ENCODE peak calls at places on chromosomes 4 and X, in six cellular contexts. K, M, O, C, U and G are unnamed samples. For H3K4me1, the result is how much of the 10 kb centered on the place peaks cover.

GRCh38 chrX:22147942-22148341 is 115.8 kb downstream of the PHEX start:
- DNase-seq in C (no peak), K (no peak), U (no peak), O (no peak), M (no peak), G (no peak)

GRCh38 chr4:39365360-39365759 is 802 bp downstream of the RFC1 start:
- DNase-seq in K (no peak), U (no peak), M (no peak), O (no peak), C (no peak), G (no peak)

GRCh38 chrX:103687696-103688191 is 1.2 kb upstream of the MORF4L2 start:
- DNase-seq in M (peak), C (peak), O (peak), K (peak), U (peak), G (peak)

GRCh38 chr4:22869235-22869634 is 176.5 kb downstream of the GBA3 start:
- DNase-seq in U (peak), M (no peak), C (no peak), O (no peak), K (no peak), G (no peak)

GRCh38 chrX:11470231-11470630 is 177.0 kb downstream of the AMELX start:
- DNase-seq in U (no peak), C (no peak), K (no peak), M (no peak), O (no peak), G (no peak)

GRCh38 chrX:45794323-45794994 is 593.8 kb upstream of the DIPK2B start:
- DNase-seq in K (no peak), O (no peak), M (no peak), C (no peak), U (no peak), G (no peak)

GRCh38 chrX:3733043-3733430 is 19.6 kb upstream of the PRKX start:
- DNase-seq in M (no peak), C (no peak), O (no peak), U (no peak), K (no peak), G (no peak)

GRCh38 chr4:182554736-182555135 is 311.5 kb downstream of the TENM3 start:
- DNase-seq in O (no peak), K (no peak), U (no peak), C (no peak), M (no peak), G (no peak)

GRCh38 chrX:46665232-46666162 is 91.9 kb downstream of the CHST7 start:
- DNase-seq in U (no peak), M (no peak), C (no peak), K (no peak), O (no peak), G (no peak)

GRCh38 chr4:8394806-8395205 is 45.7 kb downstream of the ACOX3 start:
- DNase-seq in K (no peak), O (no peak), C (no peak), U (no peak), M (no peak), G (no peak)

GRCh38 chr4:72858328-72858727 is 211.2 kb downstream of the COX18 start:
- DNase-seq in K (no peak), U (no peak), C (no peak), O (no peak), M (no peak), G (no peak)

GRCh38 chr4:88189881-88190585 is 31.6 kb upstream of the ABCG2 start:
- DNase-seq in M (no peak), C (peak), O (no peak), U (no peak), K (no peak), G (no peak)

GRCh38 chrX:26649534-26649933 is 433.6 kb downstream of the MAGEB5 start:
- DNase-seq in U (no peak), M (no peak), O (no peak), K (peak), C (no peak), G (no peak)

GRCh38 chrX:53695901-53696300 is 9.4 kb upstream of the HUWE1 start:
- DNase-seq in K (no peak), M (no peak), O (no peak), C (no peak), U (no peak), G (no peak)

GRCh38 chr4:48899950-48900349 is 6.6 kb downstream of the OCIAD2 start:
- DNase-seq in O (no peak), K (no peak), C (no peak), U (no peak), M (no peak), G (no peak)

GRCh38 chr4:104064650-104065577 is 345.1 kb upstream of the TACR3 start:
- DNase-seq in M (peak), K (peak), O (no peak), C (peak), U (peak), G (peak)

GRCh38 chrX:56248492-56248891 is 16.3 kb downstream of the KLF8 start:
- DNase-seq in O (peak), U (peak), K (peak), C (peak), M (peak), G (peak)

GRCh38 chrX:46792826-46793195 is 33.9 kb upstream of the SLC9A7 start:
- DNase-seq in M (no peak), C (no peak), O (no peak), U (no peak), K (no peak), G (no peak)

GRCh38 chr4:55948726-55949479 is at the start of gene CEP135:
- DNase-seq in M (peak), C (peak), O (peak), K (peak), U (peak), G (peak)

GRCh38 chr4:150579591-150580234 is 2.2 kb upstream of the MAB21L2 start:
- DNase-seq in C (no peak), U (peak), M (peak), K (no peak), O (peak), G (peak)

GRCh38 chrX:10892605-10893225 is 218.4 kb upstream of the HCCS start:
- DNase-seq in C (no peak), O (no peak), U (no peak), M (no peak), K (peak), G (no peak)

GRCh38 chr4:174284181-174284886 is 623 bp downstream of the CEP44 start:
- DNase-seq in O (no peak), M (no peak), K (peak), U (no peak), C (no peak), G (no peak)

GRCh38 chrX:40644821-40645358 is 2.5 kb downstream of the CXorf38 start:
- DNase-seq in K (peak), C (no peak), M (peak), O (peak), U (no peak), G (peak)

GRCh38 chrX:154719132-154719675 is 31.7 kb downstream of the GAB3 start:
- DNase-seq in O (no peak), C (no peak), M (no peak), U (no peak), K (no peak), G (no peak)

GRCh38 chrX:10101269-10101668 is 55.5 kb upstream of the CLCN4 start:
- DNase-seq in M (no peak), C (peak), U (no peak), O (no peak), K (no peak), G (no peak)

GRCh38 chrX:119624951-119625668 is 18.9 kb upstream of the NKRF start:
- DNase-seq in O (no peak), M (no peak), C (no peak), K (peak), U (no peak), G (no peak)

GRCh38 chr4:124526760-124527159 is 185.8 kb downstream of the ANKRD50 start:
- DNase-seq in C (no peak), U (no peak), M (no peak), K (no peak), O (no peak), G (no peak)

GRCh38 chr4:38310446-38311043 is 350.3 kb downstream of the PTTG2 start:
- DNase-seq in O (no peak), C (no peak), M (no peak), K (peak), U (peak), G (no peak)

GRCh38 chrX:11886745-11887144 is 128.7 kb downstream of the MSL3 start:
- DNase-seq in O (no peak), M (no peak), C (no peak), K (no peak), U (no peak), G (no peak)

GRCh38 chr4:47499705-47500104 is 14.6 kb downstream of the ATP10D start:
- DNase-seq in K (peak), U (no peak), O (no peak), C (no peak), M (no peak), G (no peak)

GRCh38 chr4:5366421-5366820 is 315.1 kb downstream of the STK32B start:
- DNase-seq in O (no peak), M (no peak), C (no peak), U (no peak), K (no peak), G (no peak)

GRCh38 chr4:95268819-95269565 is 279.8 kb downstream of the UNC5C start:
- DNase-seq in O (no peak), C (no peak), U (no peak), K (no peak), M (no peak), G (no peak)

GRCh38 chr4:1003271-1004070 is 8.0 kb upstream of the FGFRL1 start:
- DNase-seq in U (peak), O (no peak), M (no peak), K (no peak), C (no peak), G (no peak)

GRCh38 chr4:121155893-121156292 is 8.2 kb downstream of the TNIP3 start:
- DNase-seq in C (no peak), O (no peak), M (no peak), U (no peak), K (no peak), G (no peak)

GRCh38 chr4:102501176-102501634 is at the start of gene NFKB1:
- DNase-seq in C (no peak), K (peak), O (peak), U (no peak), M (peak), G (peak)

GRCh38 chr4:183110244-183110643 is 11.2 kb downstream of the WWC2 start:
- DNase-seq in K (no peak), M (no peak), O (no peak), C (no peak), U (no peak), G (no peak)

DNA sequence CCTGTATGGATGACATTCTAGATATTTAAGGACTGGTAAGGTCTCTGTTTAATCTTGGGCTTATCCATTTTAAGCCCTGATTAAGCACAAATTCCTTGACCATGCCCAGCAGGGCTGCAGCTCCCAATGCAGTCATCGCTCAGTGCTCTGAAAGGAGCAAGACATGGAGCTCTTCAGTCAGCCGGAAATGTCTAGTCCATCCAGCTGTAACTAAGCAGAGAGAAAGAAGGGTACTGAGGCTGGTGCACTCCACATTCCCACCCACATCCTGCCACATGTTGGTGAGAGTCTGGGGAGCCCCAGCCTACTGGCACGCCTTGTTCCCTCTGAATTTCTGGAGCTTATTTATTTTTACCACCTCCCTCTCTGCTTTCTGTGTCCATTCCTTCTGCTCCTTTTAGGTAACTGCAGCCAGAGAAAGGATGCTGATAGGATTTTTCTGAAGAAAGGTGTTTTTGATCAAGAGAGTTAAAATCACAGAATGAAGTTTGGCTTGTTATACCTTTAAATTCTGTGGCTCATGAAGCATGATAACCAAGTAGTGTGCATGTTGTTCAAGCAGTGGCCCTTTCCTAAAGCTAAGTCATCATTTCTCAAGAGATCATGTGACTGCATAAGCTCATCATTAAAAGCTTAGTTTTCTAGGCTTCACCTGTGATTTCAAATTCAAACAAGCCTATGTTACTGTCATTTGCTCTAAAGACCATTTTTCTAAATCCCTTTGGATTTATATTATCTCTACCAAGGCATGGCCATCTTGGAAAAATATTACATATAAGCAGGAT is 74.0 kb downstream of the GALNT7 start:
- DNase-seq in O (no peak), K (no peak), U (no peak), C (no peak), M (no peak), G (no peak)
- H3K4me1 ChIP-seq in O (under half), K (under half), U (under half), C (under half), M (under half), G (under half)

GRCh38 chr4:162645381-162645780 is 481.6 kb upstream of the FSTL5 start:
- DNase-seq in O (no peak), C (peak), K (no peak), M (no peak), U (no peak), G (no peak)
- TF ChIP-seq CTCF in O (peak), C (peak), K (no peak), M (peak), U (peak), G (no peak)

GRCh38 chrX:72273718-72274117 is 3.3 kb downstream of the RPS4X start:
- DNase-seq in C (no peak), O (no peak), U (no peak), K (no peak), M (no peak), G (no peak)

GRCh38 chrX:72276478-72276953 is 532 bp downstream of the RPS4X start:
- DNase-seq in U (no peak), O (no peak), C (no peak), M (no peak), K (peak), G (no peak)

GRCh38 chrX:72271812-72272211 is 5.2 kb downstream of the RPS4X start:
- DNase-seq in O (no peak), M (no peak), K (no peak), C (no peak), U (no peak), G (no peak)

GRCh38 chrX:72272868-72273267 is 4.2 kb downstream of the RPS4X start:
- DNase-seq in M (no peak), K (no peak), U (no peak), C (no peak), O (no peak), G (no peak)

GRCh38 chrX:72274526-72274925 is 2.5 kb downstream of the RPS4X start:
- DNase-seq in O (no peak), U (no peak), M (no peak), C (no peak), K (no peak), G (no peak)
- H3K4me3 ChIP-seq in O (peak), U (peak), M (peak), C (no peak), K (peak), G (no peak)

DNA sequence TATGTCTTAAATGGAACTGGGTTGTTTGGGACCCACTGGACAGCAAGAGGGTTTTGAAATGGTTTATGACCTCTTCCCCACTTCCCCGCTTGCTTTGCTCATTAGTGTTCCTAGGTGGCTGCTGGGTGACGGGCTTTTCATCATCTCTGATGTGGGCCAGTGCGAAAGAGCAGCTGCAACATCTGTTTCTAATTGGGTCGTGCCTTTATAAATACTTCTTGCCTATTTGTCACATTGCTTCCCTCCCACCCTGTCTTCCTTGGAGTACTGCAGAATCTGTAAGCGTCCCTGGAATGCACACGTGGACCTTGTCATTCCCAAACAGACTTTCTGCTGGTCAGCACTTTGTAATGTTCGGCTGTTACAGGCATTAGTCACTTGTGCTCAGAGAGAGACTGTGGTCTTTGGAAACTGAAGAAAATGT is 35.2 kb downstream of the SEPTIN11 start:
- DNase-seq in C (peak), M (peak), U (no peak), O (peak), K (peak), G (no peak)
- H3K4me1 ChIP-seq in C (under half), M (under half), U (under half), O (half or more), K (half or more), G (under half)

GRCh38 chr4:108140328-108140727 is 28.4 kb downstream of the LEF1 start:
- DNase-seq in M (no peak), K (no peak), O (no peak), C (no peak), U (no peak), G (no peak)
- TF ChIP-seq CTCF in M (no peak), K (no peak), O (no peak), C (no peak), U (no peak), G (no peak)

GRCh38 chr4:15024386-15024785 is 22.1 kb downstream of the CPEB2 start:
- DNase-seq in O (no peak), K (no peak), U (no peak), M (no peak), C (no peak), G (no peak)

GRCh38 chr4:15021946-15022345 is 19.7 kb downstream of the CPEB2 start:
- DNase-seq in U (no peak), K (no peak), M (no peak), C (no peak), O (no peak), G (no peak)

GRCh38 chr4:15020502-15021286 is 18.4 kb downstream of the CPEB2 start:
- DNase-seq in M (no peak), K (no peak), U (no peak), O (no peak), C (no peak), G (no peak)

GRCh38 chr4:15018389-15018788 is 16.1 kb downstream of the CPEB2 start:
- DNase-seq in U (no peak), K (peak), C (no peak), O (no peak), M (no peak), G (no peak)

GRCh38 chr4:15021301-15021700 is 19.0 kb downstream of the CPEB2 start:
- DNase-seq in K (no peak), M (no peak), C (no peak), U (no peak), O (no peak), G (no peak)
- H3K4me3 ChIP-seq in K (no peak), M (no peak), C (no peak), U (no peak), O (no peak), G (no peak)

GRCh38 chr4:145865274-145865941 is 73.2 kb downstream of the ZNF827 start:
- DNase-seq in U (no peak), O (no peak), K (no peak), C (no peak), M (no peak), G (no peak)

GRCh38 chr4:145870155-145871020 is 68.2 kb downstream of the ZNF827 start:
- DNase-seq in O (no peak), M (no peak), K (peak), U (no peak), C (no peak), G (no peak)

GRCh38 chr4:145871209-145871608 is 67.4 kb downstream of the ZNF827 start:
- DNase-seq in O (no peak), C (no peak), U (no peak), M (no peak), K (no peak), G (no peak)

GRCh38 chr4:145868637-145869409 is 69.8 kb downstream of the ZNF827 start:
- DNase-seq in C (no peak), O (no peak), M (no peak), U (no peak), K (peak), G (no peak)

DNA sequence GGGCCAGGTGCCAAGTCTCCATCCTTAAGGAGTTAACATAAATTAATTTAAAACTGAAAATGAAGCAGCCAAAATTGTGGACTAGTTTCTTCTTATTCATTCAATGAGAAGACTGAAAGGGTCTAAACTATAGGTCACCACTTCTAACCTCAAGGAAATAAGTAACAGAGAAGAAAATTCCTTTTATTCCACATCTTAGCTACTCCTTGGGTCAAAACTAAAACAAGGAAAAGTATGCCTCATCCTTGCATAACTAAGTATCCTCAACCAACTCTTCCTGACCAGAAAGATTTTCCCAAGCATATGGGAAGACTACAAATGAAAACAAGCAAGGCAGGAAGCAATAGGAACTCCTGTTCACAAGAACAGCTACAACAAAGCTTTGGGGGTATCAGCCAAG is 71.2 kb downstream of the ZNF827 start:
- DNase-seq in U (no peak), C (no peak), M (no peak), O (no peak), K (no peak), G (no peak)
- H3K4me1 ChIP-seq in U (under half), C (under half), M (under half), O (under half), K (half or more), G (under half)

GRCh38 chr4:113294910-113295309 is 245.5 kb downstream of the ANK2 start:
- DNase-seq in U (no peak), M (no peak), C (no peak), O (no peak), K (no peak), G (no peak)

GRCh38 chr4:113292371-113293042 is 243.1 kb downstream of the ANK2 start:
- DNase-seq in K (no peak), U (peak), C (no peak), O (no peak), M (peak), G (peak)

GRCh38 chr4:113293043-113293560 is 243.6 kb downstream of the ANK2 start:
- DNase-seq in U (no peak), C (no peak), M (no peak), K (no peak), O (peak), G (no peak)

GRCh38 chr4:113290666-113291065 is 241.2 kb downstream of the ANK2 start:
- DNase-seq in K (no peak), C (no peak), M (no peak), O (no peak), U (no peak), G (no peak)

DNA sequence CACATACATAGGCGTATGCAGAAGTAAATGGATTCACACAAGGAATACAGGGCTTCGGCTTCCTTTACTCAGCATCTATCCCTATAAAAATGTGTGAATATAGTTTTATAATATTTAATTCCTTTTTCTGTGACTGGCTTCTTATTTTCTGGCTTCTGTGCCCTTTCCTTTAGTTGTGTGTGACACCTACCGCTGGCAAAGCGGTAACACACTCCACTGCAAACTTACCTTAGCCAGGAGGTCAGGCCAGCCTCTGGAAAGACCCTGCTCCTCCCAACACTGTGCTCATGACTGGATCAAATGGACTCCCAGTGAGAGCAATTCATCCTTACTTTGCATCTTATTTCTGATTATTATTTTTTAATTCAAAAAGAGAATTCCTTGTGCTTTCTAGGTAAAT is 244.2 kb downstream of the ANK2 start:
- DNase-seq in O (no peak), K (no peak), C (no peak), M (no peak), U (no peak), G (no peak)
- TF ChIP-seq CTCF in O (no peak), K (no peak), C (no peak), M (no peak), U (no peak), G (no peak)